ENCODE peak calls at places on chromosomes 4 and X, in four cellular contexts. K, V, U and F are unnamed samples.

GRCh38 chrX:10045327-10046000 is 78.3 kb downstream of the CLDN34 start:
- DNase-seq in V (no peak), U (no peak), K (no peak), F (no peak)

GRCh38 chrX:15702488-15703371 is 35.3 kb upstream of the CA5B start:
- DNase-seq in V (no peak), K (no peak), U (no peak), F (no peak)

GRCh38 chrX:131331152-131331551 is 42.0 kb upstream of the IGSF1 start:
- DNase-seq in U (no peak), V (no peak), K (no peak), F (no peak)

GRCh38 chrX:68829594-68830485 is 1.0 kb downstream of the EFNB1 start:
- DNase-seq in K (no peak), U (no peak), V (peak), F (peak)

GRCh38 chrX:20373063-20373462 is 106.4 kb upstream of the RPS6KA3 start:
- DNase-seq in U (no peak), K (no peak), V (no peak), F (no peak)

GRCh38 chr4:157013656-157014055 is 42.1 kb upstream of the PDGFC start:
- DNase-seq in V (no peak), K (no peak), U (no peak), F (no peak)

GRCh38 chr4:159210975-159211374 is 108.1 kb downstream of the RAPGEF2 start:
- DNase-seq in V (no peak), U (no peak), K (no peak), F (no peak)

GRCh38 chr4:142043509-142043908 is 407.1 kb downstream of the IL15 start:
- DNase-seq in V (no peak), K (no peak), U (no peak), F (no peak)

GRCh38 chrX:153829549-153829798 is 870 bp downstream of the PDZD4 start:
- DNase-seq in V (peak), K (no peak), U (no peak), F (no peak)

GRCh38 chr4:148270600-148270999 is 171.6 kb downstream of the NR3C2 start:
- DNase-seq in V (no peak), K (no peak), U (no peak), F (no peak)

GRCh38 chr4:8377103-8378075 is 63.1 kb downstream of the ACOX3 start:
- DNase-seq in U (no peak), K (no peak), V (no peak), F (no peak)

GRCh38 chrX:150211988-150212387 is 151.1 kb upstream of the MAMLD1 start:
- DNase-seq in U (no peak), V (no peak), K (no peak), F (no peak)

GRCh38 chrX:68874076-68874475 is 45.3 kb downstream of the EFNB1 start:
- DNase-seq in V (no peak), U (no peak), K (no peak), F (no peak)

GRCh38 chr4:37892641-37893040 is 1.8 kb downstream of the TBC1D1 start:
- DNase-seq in U (peak), V (no peak), K (no peak), F (no peak)

GRCh38 chr4:8737601-8738279 is 133.9 kb downstream of the HMX1 start:
- DNase-seq in U (no peak), V (peak), K (no peak), F (no peak)

GRCh38 chr4:42339935-42340406 is 57.3 kb upstream of the SHISA3 start:
- DNase-seq in U (no peak), K (no peak), V (no peak), F (no peak)

GRCh38 chr4:16896871-16897270 is 1.6 kb downstream of the LDB2 start:
- DNase-seq in V (no peak), K (no peak), U (no peak), F (no peak)

GRCh38 chrX:79138658-79139241 is 5.7 kb upstream of the GPR174 start:
- DNase-seq in V (no peak), K (no peak), U (peak), F (no peak)

GRCh38 chr4:85725727-85726170 is 250.8 kb downstream of the ARHGAP24 start:
- DNase-seq in V (no peak), U (peak), K (no peak), F (no peak)

GRCh38 chr4:10098770-10099139 is 17.8 kb downstream of the WDR1 start:
- DNase-seq in K (peak), U (no peak), V (no peak), F (no peak)

GRCh38 chr4:103036169-103036568 is 16.7 kb upstream of the SLC9B1 start:
- DNase-seq in V (no peak), U (no peak), K (no peak), F (no peak)

GRCh38 chr4:79014230-79014629 is 75.0 kb upstream of the PAQR3 start:
- DNase-seq in U (no peak), K (no peak), V (no peak), F (no peak)

GRCh38 chr4:167150587-167150986 is 83.7 kb downstream of the SPOCK3 start:
- DNase-seq in V (no peak), U (no peak), K (no peak), F (no peak)

GRCh38 chr4:128186623-128187022 is 101.0 kb downstream of the PGRMC2 start:
- DNase-seq in V (no peak), K (no peak), U (no peak), F (no peak)

GRCh38 chr4:128191115-128191897 is 96.3 kb downstream of the PGRMC2 start:
- DNase-seq in K (peak), U (peak), V (peak), F (peak)
- TF ChIP-seq JUND in K (no peak), U (no peak), V (no peak), F (no peak)

DNA sequence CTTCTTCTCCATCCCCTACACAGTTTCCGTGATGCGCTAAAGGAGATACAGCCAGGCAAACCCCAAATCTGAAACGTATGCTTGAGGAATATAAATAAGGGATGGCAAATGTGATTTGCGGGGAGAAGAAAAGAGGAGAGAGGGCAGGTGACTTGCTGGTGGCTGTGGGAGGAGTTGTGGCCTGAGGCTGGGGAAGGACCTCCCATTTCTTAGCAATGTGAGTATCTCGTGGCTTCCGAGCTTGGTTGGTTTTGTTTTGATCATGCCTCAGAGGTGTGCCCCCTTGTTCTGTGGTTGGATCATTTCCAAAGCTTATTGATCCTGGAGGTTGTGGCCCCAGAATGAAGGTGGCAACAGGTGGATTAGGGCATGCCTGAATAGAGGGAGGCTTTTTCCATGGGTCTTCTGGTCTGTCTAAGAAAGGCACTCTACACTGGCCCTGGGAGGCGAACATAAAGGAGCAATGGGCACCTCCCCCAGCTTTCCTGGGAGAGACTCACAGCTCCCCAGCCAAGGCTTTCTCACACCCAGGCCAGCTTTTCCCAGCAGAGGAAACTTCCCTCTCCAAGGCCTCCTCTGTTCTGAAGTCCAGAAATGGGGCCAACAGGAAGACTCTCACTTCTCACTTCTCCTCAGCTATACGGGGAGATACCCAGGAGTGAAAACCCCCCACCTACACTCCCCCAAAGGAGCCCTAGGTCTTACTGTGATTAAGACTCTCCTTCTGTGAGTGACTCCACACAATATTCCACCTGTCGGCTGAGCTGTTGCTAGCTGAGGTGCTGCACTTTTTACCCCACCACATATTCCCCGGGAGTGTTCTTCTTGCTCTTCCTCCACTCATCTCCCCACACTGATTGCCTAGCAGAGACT is 40.0 kb downstream of the C4orf51 start:
- DNase-seq in U (peak), K (no peak), V (no peak), F (no peak)
- TF ChIP-seq JUND in U (no peak), K (no peak), V (no peak), F (no peak)

GRCh38 chr4:108449139-108449538 is 171.2 kb upstream of the RPL34 start:
- DNase-seq in K (no peak), V (no peak), U (no peak), F (no peak)
- TF ChIP-seq JUND in K (no peak), V (no peak), U (no peak), F (no peak)

DNA sequence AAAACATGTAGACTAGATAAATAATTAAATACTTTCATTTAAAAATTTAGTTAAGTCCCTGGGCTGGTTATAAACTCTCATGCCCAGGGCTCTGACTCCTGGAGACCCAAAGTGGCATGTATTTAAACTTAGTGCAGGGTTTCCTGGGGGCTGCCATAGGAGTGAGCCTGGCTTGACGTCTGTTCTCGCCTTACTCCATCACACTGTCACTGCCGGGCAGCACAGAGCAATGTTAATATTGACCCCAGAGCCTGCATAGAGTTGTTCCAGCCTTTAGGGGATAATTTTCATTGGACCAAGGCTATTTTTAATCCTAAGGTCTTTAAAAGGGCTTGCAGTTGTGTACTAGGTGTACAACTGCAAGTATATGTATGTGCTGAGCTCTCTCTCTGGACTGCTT is 31.2 kb downstream of the KIAA0232 start:
- DNase-seq in V (no peak), U (no peak), K (no peak), F (no peak)
- TF ChIP-seq JUND in V (no peak), U (no peak), K (no peak), F (no peak)

GRCh38 chr4:121998024-121998423 is 46.2 kb upstream of the TRPC3 start:
- DNase-seq in K (no peak), V (no peak), U (no peak), F (no peak)
- TF ChIP-seq JUND in K (no peak), V (no peak), U (no peak), F (no peak)

DNA sequence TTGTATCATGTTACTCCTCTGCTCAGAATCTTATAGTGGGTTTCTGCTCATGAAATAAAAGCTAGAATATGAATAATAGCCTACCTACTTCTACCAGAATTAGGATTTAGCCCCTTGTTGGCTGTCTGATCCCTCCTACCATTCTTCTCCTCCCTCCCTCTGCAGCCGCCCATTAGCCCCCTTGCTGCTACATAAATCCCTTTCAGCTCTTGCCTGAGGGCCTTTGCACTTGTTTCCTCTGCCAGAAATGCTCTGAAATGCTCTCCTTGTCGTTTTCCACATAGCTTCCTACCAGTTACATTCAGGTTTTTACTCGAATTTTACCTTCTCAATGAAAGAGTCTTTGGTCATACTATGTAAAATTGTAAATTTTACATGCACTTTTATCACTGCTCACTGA is 159.2 kb downstream of the ADGRL3 start:
- DNase-seq in K (no peak), U (no peak), V (no peak), F (no peak)
- TF ChIP-seq JUND in K (no peak), U (no peak), V (no peak), F (no peak)

DNA sequence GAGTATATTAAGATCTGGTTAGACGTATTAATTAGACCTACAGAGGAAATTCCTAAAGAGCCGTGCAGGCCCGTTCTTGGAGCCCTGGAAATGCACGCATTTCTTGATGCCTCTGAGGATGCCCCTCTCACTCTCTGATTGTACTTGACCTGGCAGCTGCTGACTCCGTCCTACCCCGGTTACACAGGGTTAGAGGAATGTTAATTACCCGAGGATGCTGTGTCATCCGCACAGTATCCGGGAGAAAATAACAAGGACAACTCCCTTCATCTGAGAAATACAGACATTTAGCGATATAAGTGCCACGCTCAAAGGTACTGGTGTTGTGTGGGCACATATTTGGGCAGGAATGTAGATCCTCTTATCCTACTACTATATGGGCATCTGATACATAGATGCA is 404.6 kb upstream of the FAT1 start:
- DNase-seq in V (no peak), U (no peak), K (no peak), F (no peak)
- TF ChIP-seq JUND in V (no peak), U (no peak), K (no peak), F (no peak)